ENCODE peak calls at places on chromosomes 12 and 14, in four cellular contexts. Q is stimulated activated CD4-positive, alpha-beta T cell treated with anti-CD3 and anti-CD28 coated beads, Interleukin-4, amount 100 ng/mL, for 4 hours; V is stimulated activated naive CD4-positive, alpha-beta T cell; M is adipocyte. U is an unnamed sample.
A peak's percentile ranks its signal among the peaks of the same experiment; 100 is the strongest.

GRCh38 chr12:113094738-113095137 is 38.2 kb downstream of the DTX1 start:
- DNase-seq in M (no peak), V (no peak), Q (no peak), U (no peak)

GRCh38 chr14:73717998-73718741 is 4.0 kb upstream of the PNMA1 start:
- DNase-seq in M (no peak), Q (no peak), V (no peak), U (no peak)

GRCh38 chr12:118841588-118841987 is 139.8 kb upstream of the SRRM4 start:
- DNase-seq in Q (no peak), V (no peak), M (no peak), U (no peak)

GRCh38 chr14:33555710-33556350 is 395.0 kb downstream of the EGLN3 start:
- DNase-seq in M (no peak), V (no peak), Q (no peak), U (no peak)

GRCh38 chr12:91380651-91381050 is 198.0 kb upstream of the DCN start:
- DNase-seq in M (peak; percentile 36), Q (no peak), V (no peak), U (no peak)

GRCh38 chr12:58420496-58420895 is 479.1 kb downstream of the ATP23 start:
- DNase-seq in V (no peak), Q (no peak), M (peak; percentile 87), U (no peak)

GRCh38 chr12:2051700-2052625 is 824 bp upstream of the CACNA1C start:
- DNase-seq in M (peak; percentile 53), V (no peak), Q (no peak), U (no peak)

GRCh38 chr12:66279127-66279712 is 23.1 kb upstream of the HELB start:
- DNase-seq in Q (peak; percentile 10), M (peak; percentile 53), V (peak; percentile 18), U (no peak)

GRCh38 chr12:106581543-106582263 is 1.1 kb upstream of the RFX4 start:
- DNase-seq in V (no peak), M (peak; percentile 43), Q (no peak), U (peak; percentile 22)

GRCh38 chr12:7079826-7080125 is 12.5 kb downstream of the C1R start:
- DNase-seq in M (peak; percentile 75), V (no peak), Q (no peak), U (no peak)

GRCh38 chr12:2413999-2414792 is 361.4 kb downstream of the CACNA1C start:
- DNase-seq in V (no peak), Q (no peak), M (no peak), U (no peak)

GRCh38 chr14:91417983-91418386 is 365 bp upstream of the CCDC88C start:
- DNase-seq in V (peak; percentile 66), M (no peak), Q (peak; percentile 66), U (peak; percentile 44)

GRCh38 chr12:94948232-94948810 is 55.2 kb downstream of the NDUFA12 start:
- DNase-seq in Q (no peak), M (no peak), V (no peak), U (no peak)

GRCh38 chr14:67512463-67513134 is 20.5 kb upstream of the PLEKHH1 start:
- DNase-seq in M (no peak), V (no peak), Q (no peak), U (no peak)

GRCh38 chr14:77040995-77041744 is 12.7 kb upstream of the IRF2BPL start:
- DNase-seq in Q (no peak), M (peak; percentile 17), V (peak; percentile 34), U (peak; percentile 49)

GRCh38 chr12:112447106-112447505 is 28.4 kb downstream of the PTPN11 start:
- DNase-seq in Q (no peak), M (no peak), V (no peak), U (no peak)

GRCh38 chr14:89813485-89814080 is 140.9 kb downstream of the EFCAB11 start:
- DNase-seq in M (peak; percentile 88), Q (no peak), V (no peak), U (no peak)

GRCh38 chr12:96824074-96824837 is 82.8 kb upstream of the NEDD1 start:
- DNase-seq in M (no peak), Q (no peak), V (no peak), U (no peak)

GRCh38 chr12:69540606-69541386 is 44.5 kb upstream of the CCT2 start:
- DNase-seq in M (peak; percentile 75), V (no peak), Q (no peak), U (no peak)

GRCh38 chr14:68660495-68660894 is 132.4 kb downstream of the ZFP36L1 start:
- DNase-seq in M (no peak), V (no peak), Q (no peak), U (no peak)

GRCh38 chr14:103427485-103428443 is 42.5 kb downstream of the MARK3 start:
- DNase-seq in V (no peak), Q (no peak), M (no peak), U (no peak)

GRCh38 chr14:81946808-81947798 is 413.4 kb upstream of the SEL1L start:
- DNase-seq in Q (no peak), M (no peak), V (no peak), U (no peak)

GRCh38 chr12:104154286-104154685 is 16.3 kb upstream of the NFYB start:
- DNase-seq in Q (no peak), V (no peak), M (no peak), U (no peak)

U was measured in pancreas.